ENCODE peak calls at places on chromosomes 16 and 17, in seven cellular contexts. One of them, this sample, is unnamed.

GRCh38 chr17:4986403-4986802 is 1.1 kb downstream of the CAMTA2 start:
- DNase-seq in stomach: no peak
- DNase-seq in right lobe of liver: no peak
- DNase-seq in transverse colon: peak; percentile 37
- DNase-seq in prostate gland: no peak
- DNase-seq in gastrocnemius medialis: no peak
- DNase-seq in heart left ventricle: no peak
- DNase-seq in this sample: no peak

GRCh38 chr16:89395150-89396142 is 94.9 kb downstream of the ANKRD11 start:
- DNase-seq in prostate gland: peak; percentile 91
- DNase-seq in heart left ventricle: peak; percentile 85
- DNase-seq in gastrocnemius medialis: peak; percentile 83
- DNase-seq in stomach: peak; percentile 92
- DNase-seq in transverse colon: peak; percentile 87
- DNase-seq in right lobe of liver: peak; percentile 81
- DNase-seq in this sample: peak; percentile 88

GRCh38 chr17:69445132-69445531 is 30.6 kb downstream of the MAP2K6 start:
- DNase-seq in prostate gland: no peak
- DNase-seq in right lobe of liver: no peak
- DNase-seq in gastrocnemius medialis: no peak
- DNase-seq in stomach: no peak
- DNase-seq in transverse colon: no peak
- DNase-seq in heart left ventricle: no peak
- DNase-seq in this sample: no peak

GRCh38 chr17:62627904-62628603 is 584 bp downstream of the MRC2 start:
- DNase-seq in gastrocnemius medialis: no peak
- DNase-seq in stomach: no peak
- DNase-seq in heart left ventricle: peak; percentile 74
- DNase-seq in right lobe of liver: no peak
- DNase-seq in prostate gland: peak; percentile 23
- DNase-seq in transverse colon: peak; percentile 28
- DNase-seq in this sample: no peak

GRCh38 chr17:73338566-73339247 is 26.9 kb upstream of the CDC42EP4 start:
- DNase-seq in transverse colon: no peak
- DNase-seq in stomach: no peak
- DNase-seq in heart left ventricle: no peak
- DNase-seq in right lobe of liver: no peak
- DNase-seq in prostate gland: no peak
- DNase-seq in gastrocnemius medialis: no peak
- DNase-seq in this sample: no peak

GRCh38 chr16:75065149-75065807 is 51.3 kb downstream of the LDHD start:
- DNase-seq in prostate gland: peak; percentile 32
- DNase-seq in stomach: no peak
- DNase-seq in gastrocnemius medialis: no peak
- DNase-seq in transverse colon: peak; percentile 53
- DNase-seq in heart left ventricle: no peak
- DNase-seq in right lobe of liver: no peak
- DNase-seq in this sample: no peak

GRCh38 chr16:67842509-67843342 is 606 bp downstream of the THAP11 start:
- DNase-seq in transverse colon: peak; percentile 60
- DNase-seq in right lobe of liver: peak; percentile 42
- DNase-seq in gastrocnemius medialis: peak; percentile 24
- DNase-seq in prostate gland: peak; percentile 26
- DNase-seq in heart left ventricle: peak; percentile 69
- DNase-seq in stomach: peak; percentile 49
- DNase-seq in this sample: peak; percentile 93

GRCh38 chr17:42964161-42964932 is at the start of gene AARSD1:
- DNase-seq in prostate gland: peak; percentile 88
- DNase-seq in heart left ventricle: peak; percentile 93
- DNase-seq in transverse colon: peak; percentile 94
- DNase-seq in right lobe of liver: peak; percentile 91
- DNase-seq in gastrocnemius medialis: peak; percentile 85
- DNase-seq in stomach: peak; percentile 93
- DNase-seq in this sample: peak; percentile 89

GRCh38 chr16:79408355-79408754 is 192.2 kb downstream of the MAF start:
- DNase-seq in prostate gland: no peak
- DNase-seq in stomach: no peak
- DNase-seq in heart left ventricle: no peak
- DNase-seq in right lobe of liver: no peak
- DNase-seq in transverse colon: no peak
- DNase-seq in gastrocnemius medialis: no peak
- DNase-seq in this sample: no peak

GRCh38 chr16:46768809-46769208 is 20.7 kb upstream of the MYLK3 start:
- DNase-seq in heart left ventricle: no peak
- DNase-seq in right lobe of liver: no peak
- DNase-seq in stomach: no peak
- DNase-seq in transverse colon: no peak
- DNase-seq in gastrocnemius medialis: peak; percentile 56
- DNase-seq in prostate gland: no peak
- DNase-seq in this sample: no peak

GRCh38 chr17:3959295-3959899 is 4.8 kb downstream of the ATP2A3 start:
- DNase-seq in prostate gland: peak; percentile 41
- DNase-seq in heart left ventricle: no peak
- DNase-seq in stomach: peak; percentile 66
- DNase-seq in gastrocnemius medialis: no peak
- DNase-seq in transverse colon: peak; percentile 77
- DNase-seq in right lobe of liver: no peak
- DNase-seq in this sample: no peak

GRCh38 chr17:76540381-76541300 is 797 bp downstream of the PRCD start:
- DNase-seq in heart left ventricle: peak; percentile 93
- DNase-seq in transverse colon: peak; percentile 91
- DNase-seq in stomach: peak; percentile 92
- DNase-seq in prostate gland: peak; percentile 90
- DNase-seq in right lobe of liver: peak; percentile 82
- DNase-seq in gastrocnemius medialis: peak; percentile 94
- DNase-seq in this sample: peak; percentile 93

DNA sequence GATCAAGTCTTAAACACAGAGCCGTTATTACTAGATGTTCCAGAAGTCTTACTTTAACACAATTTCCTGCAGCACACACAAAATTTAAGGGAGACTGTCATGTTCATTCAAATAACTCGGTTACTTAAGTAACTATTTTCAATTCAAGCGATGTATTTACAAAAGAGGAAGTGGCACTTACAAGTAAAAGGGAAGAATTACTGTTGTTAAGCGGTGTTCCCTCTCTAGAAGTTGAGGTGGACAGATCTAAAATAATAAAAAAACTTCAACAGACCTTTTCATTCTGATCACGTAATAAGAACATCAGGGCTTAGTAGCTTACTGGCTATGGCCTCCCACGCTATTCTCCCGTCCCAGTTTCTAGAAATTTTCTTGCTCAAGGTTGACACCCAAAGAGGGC is 26.2 kb upstream of the TXNDC11 start:
- DNase-seq in gastrocnemius medialis: no peak
- DNase-seq in heart left ventricle: no peak
- DNase-seq in stomach: no peak
- DNase-seq in prostate gland: no peak
- DNase-seq in right lobe of liver: no peak
- DNase-seq in transverse colon: no peak
- DNase-seq in this sample: no peak
- H3K4me3 ChIP-seq in gastrocnemius medialis: no peak overlapping the region
- H3K4me3 ChIP-seq in heart left ventricle: no peak overlapping the region
- H3K4me3 ChIP-seq in stomach: no peak overlapping the region
- H3K4me3 ChIP-seq in prostate gland: no peak overlapping the region
- H3K4me3 ChIP-seq in right lobe of liver: no peak overlapping the region
- H3K4me3 ChIP-seq in transverse colon: no peak overlapping the region
- H3K4me3 ChIP-seq in this sample: no peak overlapping the region

DNA sequence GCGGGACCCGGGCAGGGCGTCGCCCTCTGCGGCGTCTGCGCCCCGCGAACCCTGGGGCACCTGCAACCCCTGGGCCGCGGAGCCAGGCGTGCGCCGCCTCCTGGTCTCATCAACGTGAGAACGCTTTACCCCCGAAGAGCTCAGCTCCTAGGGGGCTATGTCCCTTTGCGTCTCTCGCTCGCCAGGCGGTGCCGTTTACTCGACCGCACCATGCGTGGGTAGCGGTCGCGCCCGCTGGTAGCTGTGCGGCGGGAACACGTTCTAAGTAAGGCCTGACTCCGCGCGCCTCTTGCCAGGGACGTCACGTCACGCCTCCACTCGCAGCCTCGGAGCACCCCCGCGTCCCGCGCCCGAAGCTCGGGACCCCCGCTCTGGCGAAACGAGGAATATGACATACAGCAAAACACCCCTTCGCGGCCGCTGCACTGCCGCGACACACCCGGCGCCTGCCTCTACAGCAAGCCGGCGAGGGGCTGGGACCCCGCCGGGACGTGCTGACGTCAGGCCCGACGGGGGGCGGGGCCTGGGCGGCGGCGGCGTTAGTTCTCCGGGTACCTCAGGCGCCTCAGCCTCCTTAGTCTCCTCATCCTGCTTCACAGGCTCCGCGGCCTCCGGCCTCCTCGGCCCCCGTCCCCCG is at the start of gene RAB11FIP3:
- DNase-seq in stomach: peak; percentile 80
- DNase-seq in transverse colon: peak; percentile 85
- DNase-seq in heart left ventricle: peak; percentile 93
- DNase-seq in prostate gland: peak; percentile 78
- DNase-seq in right lobe of liver: peak; percentile 83
- DNase-seq in gastrocnemius medialis: peak; percentile 80
- DNase-seq in this sample: peak; percentile 96
- TF ChIP-seq POLR2A in stomach: no peak
- TF ChIP-seq POLR2A in transverse colon: peak; percentile 37
- TF ChIP-seq POLR2A in heart left ventricle: peak; percentile 50
- TF ChIP-seq POLR2A in prostate gland: peak; percentile 60
- TF ChIP-seq POLR2A in right lobe of liver: peak; percentile 89
- TF ChIP-seq POLR2A in gastrocnemius medialis: peak; percentile 98
- TF ChIP-seq POLR2A in this sample: no peak

GRCh38 chr16:53775821-53776431 is 72.0 kb downstream of the FTO start:
- DNase-seq in transverse colon: peak; percentile 44
- DNase-seq in stomach: peak; percentile 60
- DNase-seq in prostate gland: peak; percentile 66
- DNase-seq in right lobe of liver: peak; percentile 29
- DNase-seq in gastrocnemius medialis: peak; percentile 9
- DNase-seq in heart left ventricle: no peak
- DNase-seq in this sample: peak; percentile 69

GRCh38 chr16:53775106-53775820 is 71.3 kb downstream of the FTO start:
- DNase-seq in right lobe of liver: no peak
- DNase-seq in transverse colon: no peak
- DNase-seq in stomach: no peak
- DNase-seq in heart left ventricle: no peak
- DNase-seq in prostate gland: no peak
- DNase-seq in gastrocnemius medialis: no peak
- DNase-seq in this sample: no peak

GRCh38 chr16:53773881-53774280 is 69.9 kb downstream of the FTO start:
- DNase-seq in stomach: no peak
- DNase-seq in transverse colon: no peak
- DNase-seq in heart left ventricle: no peak
- DNase-seq in prostate gland: no peak
- DNase-seq in right lobe of liver: no peak
- DNase-seq in gastrocnemius medialis: no peak
- DNase-seq in this sample: no peak

GRCh38 chr16:53771655-53772497 is 67.9 kb downstream of the FTO start:
- DNase-seq in right lobe of liver: no peak
- DNase-seq in transverse colon: no peak
- DNase-seq in prostate gland: no peak
- DNase-seq in heart left ventricle: no peak
- DNase-seq in stomach: no peak
- DNase-seq in gastrocnemius medialis: no peak
- DNase-seq in this sample: no peak

GRCh38 chr16:53773150-53773846 is 69.3 kb downstream of the FTO start:
- DNase-seq in prostate gland: peak; percentile 52
- DNase-seq in heart left ventricle: no peak
- DNase-seq in right lobe of liver: no peak
- DNase-seq in gastrocnemius medialis: no peak
- DNase-seq in stomach: peak; percentile 29
- DNase-seq in transverse colon: peak; percentile 51
- DNase-seq in this sample: peak; percentile 43
- TF ChIP-seq CTCF in prostate gland: peak; percentile 40
- TF ChIP-seq CTCF in heart left ventricle: peak; percentile 54
- TF ChIP-seq CTCF in right lobe of liver: peak; percentile 66
- TF ChIP-seq CTCF in gastrocnemius medialis: peak; percentile 28
- TF ChIP-seq CTCF in stomach: peak; percentile 49
- TF ChIP-seq CTCF in transverse colon: peak; percentile 43
- TF ChIP-seq CTCF in this sample: no peak

GRCh38 chr17:40562841-40563370 is 2.4 kb downstream of the CCR7 start:
- DNase-seq in stomach: no peak
- DNase-seq in heart left ventricle: no peak
- DNase-seq in transverse colon: no peak
- DNase-seq in right lobe of liver: no peak
- DNase-seq in gastrocnemius medialis: no peak
- DNase-seq in prostate gland: no peak
- DNase-seq in this sample: no peak

GRCh38 chr17:40564195-40564882 is 933 bp downstream of the CCR7 start:
- DNase-seq in transverse colon: no peak
- DNase-seq in gastrocnemius medialis: no peak
- DNase-seq in stomach: peak; percentile 22
- DNase-seq in prostate gland: no peak
- DNase-seq in right lobe of liver: no peak
- DNase-seq in heart left ventricle: no peak
- DNase-seq in this sample: peak; percentile 83

GRCh38 chr17:40563371-40564052 is 1.8 kb downstream of the CCR7 start:
- DNase-seq in gastrocnemius medialis: no peak
- DNase-seq in right lobe of liver: no peak
- DNase-seq in stomach: peak; percentile 20
- DNase-seq in transverse colon: no peak
- DNase-seq in prostate gland: no peak
- DNase-seq in heart left ventricle: no peak
- DNase-seq in this sample: no peak

GRCh38 chr17:40566027-40566426 is 755 bp upstream of the CCR7 start:
- DNase-seq in stomach: no peak
- DNase-seq in gastrocnemius medialis: no peak
- DNase-seq in heart left ventricle: no peak
- DNase-seq in right lobe of liver: no peak
- DNase-seq in prostate gland: no peak
- DNase-seq in transverse colon: no peak
- DNase-seq in this sample: no peak

GRCh38 chr17:40564883-40565744 is at the start of gene CCR7:
- DNase-seq in stomach: peak; percentile 15
- DNase-seq in gastrocnemius medialis: no peak
- DNase-seq in transverse colon: peak; percentile 58
- DNase-seq in prostate gland: no peak
- DNase-seq in right lobe of liver: no peak
- DNase-seq in heart left ventricle: no peak
- DNase-seq in this sample: peak; percentile 71
- H3K4me3 ChIP-seq in stomach: peak within 1 kb of the TSS; percentile 8
- H3K4me3 ChIP-seq in gastrocnemius medialis: no peak within 1 kb of the TSS
- H3K4me3 ChIP-seq in transverse colon: no peak within 1 kb of the TSS
- H3K4me3 ChIP-seq in prostate gland: no peak within 1 kb of the TSS
- H3K4me3 ChIP-seq in right lobe of liver: no peak within 1 kb of the TSS
- H3K4me3 ChIP-seq in heart left ventricle: no peak within 1 kb of the TSS
- H3K4me3 ChIP-seq in this sample: no peak within 1 kb of the TSS

This sample was measured in lower leg skin.